ENCODE peak calls at places on chromosomes 16 and 17, in ten cellular contexts. H is AML-193; C is heart right ventricle; F is GM03348; O is stimulated activated CD8-positive, alpha-beta memory T cell treated with anti-CD3 and anti-CD28 coated beads, Interleukin-4, amount 100 ng/mL, for 1 hour; X is stimulated activated CD4-positive, alpha-beta T cell treated with anti-CD3 and anti-CD28 coated beads, Interleukin-12 subunit alpha, Interleukin-12 subunit beta, amount 100 ng/mL, for 24 hours; T is GM13977; M is HuH-7.5; U is GM23248; S is lower lobe of right lung. D is an unnamed sample.

GRCh38 chr16:23244122-23244521 is 58.0 kb upstream of the SCNN1B start:
- DNase-seq in H (no peak), C (no peak), F (no peak), O (no peak), X (no peak), T (no peak), M (no peak), U (no peak), S (no peak), D (no peak)

GRCh38 chr17:82517230-82517865 is 2.2 kb upstream of the FOXK2 start:
- DNase-seq in H (no peak), C (no peak), F (no peak), O (no peak), X (no peak), T (no peak), M (no peak), U (peak), S (no peak), D (no peak)

GRCh38 chr16:49092704-49093103 is 188.9 kb downstream of the CBLN1 start:
- DNase-seq in H (no peak), C (no peak), F (no peak), O (no peak), X (no peak), T (no peak), M (no peak), U (no peak), S (no peak), D (no peak)

GRCh38 chr16:73015612-73016487 is 32.1 kb downstream of the ZFHX3 start:
- DNase-seq in H (peak), C (no peak), F (no peak), O (no peak), X (no peak), T (peak), M (no peak), U (no peak), S (peak), D (no peak)

GRCh38 chr17:35257080-35257701 is 14.3 kb downstream of the SLFN5 start:
- DNase-seq in H (no peak), C (peak), F (no peak), O (no peak), X (no peak), T (no peak), M (no peak), U (no peak), S (peak), D (no peak)

GRCh38 chr16:72673118-72673517 is 374.8 kb downstream of the ZFHX3 start:
- DNase-seq in H (no peak), C (no peak), F (no peak), O (no peak), X (no peak), T (no peak), M (no peak), U (peak), S (no peak), D (no peak)

GRCh38 chr17:74059471-74059870 is 144.0 kb upstream of the RPL38 start:
- DNase-seq in H (no peak), C (no peak), F (no peak), O (no peak), X (no peak), T (no peak), M (no peak), U (no peak), S (no peak), D (peak)

GRCh38 chr17:75808549-75808904 is 23.9 kb downstream of the UNK start:
- DNase-seq in H (no peak), C (no peak), F (no peak), O (no peak), X (no peak), T (no peak), M (no peak), U (no peak), S (no peak), D (no peak)

GRCh38 chr17:21470861-21471260 is 94.7 kb downstream of the KCNJ12 start:
- DNase-seq in H (no peak), C (no peak), F (no peak), O (no peak), X (no peak), T (no peak), M (no peak), U (no peak), S (no peak), D (no peak)

GRCh38 chr17:78135858-78136500 is 5.4 kb downstream of the TMC8 start:
- DNase-seq in H (no peak), C (no peak), F (no peak), O (no peak), X (no peak), T (no peak), M (no peak), U (no peak), S (no peak), D (no peak)

GRCh38 chr16:180101-180920 is at the start of gene HBQ1:
- DNase-seq in H (no peak), C (no peak), F (peak), O (no peak), X (peak), T (peak), M (peak), U (peak), S (no peak), D (peak)

GRCh38 chr16:30829130-30830071 is 42.4 kb upstream of the ZNF629 start:
- DNase-seq in H (no peak), C (no peak), F (no peak), O (no peak), X (no peak), T (no peak), M (peak), U (no peak), S (peak), D (no peak)

GRCh38 chr17:28996554-28997096 is 9.2 kb downstream of the SEZ6 start:
- DNase-seq in H (no peak), C (no peak), F (no peak), O (no peak), X (no peak), T (no peak), M (no peak), U (no peak), S (no peak), D (no peak)

GRCh38 chr17:66777689-66778225 is 57.2 kb upstream of the CACNG5 start:
- DNase-seq in H (no peak), C (no peak), F (no peak), O (no peak), X (no peak), T (no peak), M (no peak), U (peak), S (peak), D (no peak)